ENCODE peak calls at places on chromosomes 12 and 14, in six cellular contexts. S is HCT116, C is GM12878, V is HepG2, W is SK-N-SH, D is sigmoid colon. P is an unnamed sample.
A peak's percentile ranks its signal among the peaks of the same experiment; 100 is the strongest.

GRCh38 chr12:104859144-104859543 is 98.9 kb downstream of the SLC41A2 start:
- DNase-seq in S (no peak), C (no peak), V (no peak), W (no peak), D (no peak), P (no peak)

GRCh38 chr12:70722584-70723343 is 85.5 kb upstream of the PTPRB start:
- DNase-seq in S (no peak), C (no peak), V (no peak), W (peak; percentile 10), D (no peak), P (no peak)

GRCh38 chr12:82314406-82314892 is 43.7 kb downstream of the CCDC59 start:
- DNase-seq in S (no peak), C (no peak), V (peak; percentile 79), W (no peak), D (no peak), P (peak; percentile 68)

GRCh38 chr12:3364661-3365264 is 126.2 kb upstream of the PRMT8 start:
- DNase-seq in S (no peak), C (no peak), V (no peak), W (no peak), D (no peak), P (no peak)

GRCh38 chr12:122740351-122740750 is 9.7 kb upstream of the HCAR1 start:
- DNase-seq in S (no peak), C (no peak), V (no peak), W (no peak), D (no peak), P (no peak)

GRCh38 chr12:38890102-38890501 is 15.3 kb downstream of the CPNE8 start:
- DNase-seq in S (no peak), C (no peak), V (no peak), W (peak; percentile 7), D (no peak), P (no peak)

GRCh38 chr12:83793616-83794015 is 1106.9 kb downstream of the TMTC2 start:
- DNase-seq in S (no peak), C (no peak), V (no peak), W (no peak), D (no peak), P (no peak)

GRCh38 chr12:64221656-64222010 is 463 bp downstream of the KICS2 start:
- DNase-seq in S (peak; percentile 76), C (peak; percentile 9), V (peak; percentile 82), W (peak; percentile 80), D (peak; percentile 91), P (peak; percentile 90)

GRCh38 chr12:68358532-68359485 is 26.6 kb upstream of the MDM1 start:
- DNase-seq in S (peak; percentile 50), C (peak; percentile 74), V (peak; percentile 57), W (peak; percentile 49), D (peak; percentile 80), P (peak; percentile 64)

GRCh38 chr14:74955229-74955999 is at the start of gene PGF:
- DNase-seq in S (peak; percentile 7), C (no peak), V (no peak), W (peak; percentile 93), D (peak; percentile 83), P (peak; percentile 74)

GRCh38 chr12:93378373-93379310 is 917 bp downstream of the NUDT4 start:
- DNase-seq in S (no peak), C (no peak), V (no peak), W (peak; percentile 77), D (peak; percentile 73), P (peak; percentile 37)

GRCh38 chr12:7351177-7351576 is 47.3 kb downstream of the ACSM4 start:
- DNase-seq in S (no peak), C (no peak), V (no peak), W (no peak), D (no peak), P (no peak)

GRCh38 chr12:26744697-26745440 is 88.1 kb downstream of the ITPR2 start:
- DNase-seq in S (no peak), C (no peak), V (peak; percentile 100), W (peak; percentile 57), D (peak; percentile 69), P (no peak)

GRCh38 chr14:95225251-95225887 is 68.0 kb upstream of the DICER1 start:
- DNase-seq in S (no peak), C (no peak), V (no peak), W (no peak), D (peak; percentile 26), P (no peak)

GRCh38 chr12:101455685-101456084 is 19.5 kb upstream of the SPIC start:
- DNase-seq in S (no peak), C (no peak), V (no peak), W (no peak), D (no peak), P (no peak)

GRCh38 chr12:20050166-20050565 is 318.2 kb upstream of the PDE3A start:
- DNase-seq in S (no peak), C (no peak), V (no peak), W (no peak), D (no peak), P (no peak)

GRCh38 chr14:72942934-72943333 is 16.7 kb downstream of the DCAF4 start:
- DNase-seq in S (no peak), C (no peak), V (no peak), W (no peak), D (no peak), P (no peak)

GRCh38 chr12:546920-547845 is 87.4 kb downstream of the B4GALNT3 start:
- DNase-seq in S (peak; percentile 34), C (no peak), V (peak; percentile 33), W (peak; percentile 96), D (no peak), P (peak; percentile 75)

GRCh38 chr12:80589091-80589490 is 118.3 kb upstream of the MYF6 start:
- DNase-seq in S (no peak), C (no peak), V (no peak), W (no peak), D (no peak), P (no peak)

GRCh38 chr12:10214877-10215267 is 2.2 kb downstream of the GABARAPL1 start:
- DNase-seq in S (no peak), C (no peak), V (no peak), W (no peak), D (no peak), P (no peak)

GRCh38 chr12:90029317-90029716 is 320.7 kb upstream of the ATP2B1 start:
- DNase-seq in S (no peak), C (no peak), V (no peak), W (peak; percentile 6), D (no peak), P (no peak)

DNA sequence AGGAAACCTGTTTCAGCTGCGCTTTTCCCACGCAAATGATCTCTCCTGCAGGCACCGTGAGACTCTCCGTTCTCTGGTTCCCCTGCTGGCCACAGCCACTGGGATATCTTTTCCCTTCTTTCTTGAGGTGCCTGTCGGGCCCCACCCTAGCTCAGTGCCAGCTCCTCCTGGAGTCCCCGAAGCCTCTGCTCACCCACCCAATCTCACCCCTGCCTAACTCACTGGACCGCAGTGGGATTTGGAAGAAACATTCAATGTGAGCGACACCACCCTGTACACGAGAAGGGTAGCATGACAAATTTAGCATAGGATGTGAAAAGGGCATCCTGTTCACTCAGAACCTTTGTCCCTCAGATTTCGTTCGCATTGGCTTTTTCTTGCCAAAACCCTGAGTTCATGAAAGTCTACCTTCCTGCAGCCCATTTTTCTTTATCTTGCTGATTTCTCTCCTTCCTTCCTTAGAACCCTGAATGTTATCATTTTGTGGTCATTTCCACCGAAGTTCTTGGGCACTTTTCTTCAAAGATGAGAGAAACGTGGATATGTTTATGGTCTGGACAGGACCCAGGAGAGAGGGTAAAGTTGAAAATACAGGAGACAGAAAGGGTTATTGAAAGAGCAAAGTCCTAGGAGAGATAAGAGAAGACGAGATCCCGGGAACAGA is 63.6 kb upstream of the ELK3 start:
- DNase-seq in S (no peak), C (no peak), V (no peak), W (no peak), D (no peak), P (no peak)
- TF ChIP-seq POLR2AphosphoS5 in S (no peak), C (no peak), V (no peak), W (no peak), D (no peak), P (no peak)

GRCh38 chr12:117159674-117160073 is 30.6 kb downstream of the FBXO21 start:
- DNase-seq in S (no peak), C (no peak), V (no peak), W (peak; percentile 36), D (no peak), P (no peak)
- H3K36me3 ChIP-seq in S (peaks cover 29% of the 10 kb centered on the region), C (peaks cover 23% of the 10 kb centered on the region), V (peaks cover 89% of the 10 kb centered on the region), W (peaks cover 79% of the 10 kb centered on the region), D (peaks cover 100% of the 10 kb centered on the region), P (peaks cover 100% of the 10 kb centered on the region)

GRCh38 chr12:94792690-94793089 is 142.3 kb upstream of the TMCC3 start:
- DNase-seq in S (no peak), C (no peak), V (no peak), W (no peak), D (no peak), P (no peak)
- TF ChIP-seq POLR2AphosphoS5 in S (no peak), C (no peak), V (no peak), W (no peak), D (no peak), P (no peak)

DNA sequence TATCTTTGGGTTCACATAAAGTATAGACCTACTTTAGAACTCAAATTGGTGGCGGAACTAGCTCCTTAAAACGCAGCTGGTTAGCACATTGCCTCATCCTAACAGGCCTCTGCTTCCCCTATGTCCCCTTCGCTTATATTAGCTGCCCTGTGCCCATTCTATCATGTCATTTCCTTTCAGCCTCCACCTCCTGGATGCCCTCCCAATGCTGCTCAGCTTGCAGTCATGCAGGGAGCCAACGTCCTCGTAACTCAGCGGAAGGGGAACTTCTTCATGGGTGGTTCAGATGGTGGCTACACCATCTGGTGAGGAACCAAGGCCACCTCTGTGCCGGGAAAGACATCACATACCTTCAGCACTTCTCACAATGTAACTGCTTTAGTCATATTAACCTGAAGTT is 3.5 kb downstream of the DAZAP2 start:
- DNase-seq in S (no peak), C (no peak), V (no peak), W (no peak), D (peak; percentile 73), P (no peak)
- H3K36me3 ChIP-seq in S (peaks cover 45% of the 10 kb centered on the region), C (peaks cover 6% of the 10 kb centered on the region), V (peaks cover 27% of the 10 kb centered on the region), W (peaks cover 50% of the 10 kb centered on the region), D (peaks cover 60% of the 10 kb centered on the region), P (peaks cover 63% of the 10 kb centered on the region)

GRCh38 chr14:100076630-100077029 is 11.4 kb downstream of the EVL start:
- DNase-seq in S (no peak), C (no peak), V (no peak), W (no peak), D (peak; percentile 82), P (no peak)
- TF ChIP-seq POLR2AphosphoS5 in S (no peak), C (no peak), V (no peak), W (no peak), D (no peak), P (no peak)

GRCh38 chr12:50103351-50103750 is 457 bp upstream of the GPD1 start:
- DNase-seq in S (no peak), C (no peak), V (no peak), W (no peak), D (no peak), P (no peak)
- H3K36me3 ChIP-seq in S (peaks cover 13% of the 10 kb centered on the region), C (peaks cover 15% of the 10 kb centered on the region), V (peaks cover 22% of the 10 kb centered on the region), W (peaks cover 28% of the 10 kb centered on the region), D (peaks cover 22% of the 10 kb centered on the region), P (peaks cover 35% of the 10 kb centered on the region)

GRCh38 chr12:113291586-113291985 is 43.3 kb downstream of the SLC8B1 start:
- DNase-seq in S (no peak), C (no peak), V (no peak), W (peak; percentile 77), D (no peak), P (no peak)
- TF ChIP-seq POLR2AphosphoS5 in S (no peak), C (no peak), V (no peak), W (no peak), D (no peak), P (no peak)

P was measured in stomach.